ENCODE peak calls at places on chromosomes 6 and 20, in four cellular contexts. Q, O, W and H are unnamed samples.

GRCh38 chr6:146410851-146411595 is 132.6 kb upstream of the RAB32 start:
- DNase-seq in Q (no peak), O (no peak), W (no peak), H (no peak)

GRCh38 chr6:44667668-44668390 is 280.3 kb downstream of the CDC5L start:
- DNase-seq in Q (peak), O (peak), W (peak), H (peak)

GRCh38 chr6:159952289-159953005 is 16.4 kb upstream of the IGF2R start:
- DNase-seq in Q (no peak), O (no peak), W (no peak), H (no peak)

GRCh38 chr6:71544028-71544427 is 255.4 kb downstream of the OGFRL1 start:
- DNase-seq in Q (no peak), O (no peak), W (peak), H (no peak)

GRCh38 chr6:89928604-89929003 is 34.3 kb downstream of the GJA10 start:
- DNase-seq in Q (no peak), O (peak), W (no peak), H (no peak)

GRCh38 chr6:26342106-26342999 is 22.6 kb upstream of the BTN3A2 start:
- DNase-seq in Q (no peak), O (peak), W (peak), H (no peak)

GRCh38 chr20:3663031-3663701 is at the start of gene GFRA4:
- DNase-seq in Q (no peak), O (no peak), W (no peak), H (no peak)

GRCh38 chr6:116170358-116171057 is 44.6 kb upstream of the COL10A1 start:
- DNase-seq in Q (no peak), O (no peak), W (no peak), H (no peak)

GRCh38 chr20:45798935-45799642 is 7.3 kb downstream of the DNTTIP1 start:
- DNase-seq in Q (peak), O (peak), W (peak), H (peak)

GRCh38 chr6:133804263-133804662 is 84.7 kb upstream of the TCF21 start:
- DNase-seq in Q (no peak), O (no peak), W (peak), H (no peak)

GRCh38 chr6:5173862-5174643 is 86.7 kb downstream of the LYRM4 start:
- DNase-seq in Q (peak), O (peak), W (no peak), H (no peak)

GRCh38 chr20:6038256-6038655 is 15.6 kb downstream of the LRRN4 start:
- DNase-seq in Q (no peak), O (no peak), W (no peak), H (no peak)

GRCh38 chr20:49186535-49187329 is 1.4 kb downstream of the STAU1 start:
- DNase-seq in Q (peak), O (peak), W (peak), H (no peak)

GRCh38 chr6:26550250-26550993 is 12.3 kb downstream of the HMGN4 start:
- DNase-seq in Q (peak), O (peak), W (peak), H (peak)

GRCh38 chr6:169253745-169254238 is at the start of gene THBS2:
- DNase-seq in Q (peak), O (no peak), W (peak), H (peak)

GRCh38 chr20:25053207-25054132 is 4.5 kb downstream of the ACSS1 start:
- DNase-seq in Q (peak), O (no peak), W (peak), H (no peak)

GRCh38 chr20:57782631-57783041 is 72.8 kb upstream of the PMEPA1 start:
- DNase-seq in Q (no peak), O (no peak), W (no peak), H (no peak)

GRCh38 chr6:105136433-105137350 is 43.1 kb downstream of the POPDC3 start:
- DNase-seq in Q (peak), O (peak), W (peak), H (peak)

GRCh38 chr20:23366384-23366783 is 4.4 kb downstream of the GZF1 start:
- DNase-seq in Q (no peak), O (no peak), W (no peak), H (no peak)

GRCh38 chr20:49699200-49699992 is 14.3 kb downstream of the B4GALT5 start:
- DNase-seq in Q (no peak), O (peak), W (peak), H (no peak)

GRCh38 chr6:37033819-37034790 is 28.6 kb downstream of the FGD2 start:
- DNase-seq in Q (no peak), O (peak), W (no peak), H (no peak)

GRCh38 chr6:37339911-37340638 is 13.7 kb upstream of the RNF8 start:
- DNase-seq in Q (no peak), O (no peak), W (peak), H (no peak)

GRCh38 chr6:136038531-136038930 is 187.0 kb downstream of the PDE7B start:
- DNase-seq in Q (no peak), O (no peak), W (peak), H (no peak)

GRCh38 chr6:1766663-1767062 is 156.9 kb downstream of the FOXC1 start:
- DNase-seq in Q (no peak), O (no peak), W (peak), H (no peak)

GRCh38 chr6:125477141-125477540 is 175.4 kb upstream of the HDDC2 start:
- DNase-seq in Q (no peak), O (no peak), W (no peak), H (no peak)

GRCh38 chr20:32777177-32777956 is 15.2 kb downstream of the DNMT3B start:
- DNase-seq in Q (no peak), O (no peak), W (no peak), H (no peak)

GRCh38 chr20:59525500-59526241 is 78.7 kb upstream of the PHACTR3 start:
- DNase-seq in Q (peak), O (peak), W (peak), H (peak)

GRCh38 chr20:34510575-34510974 is 5.6 kb upstream of the DYNLRB1 start:
- DNase-seq in Q (no peak), O (no peak), W (no peak), H (no peak)

GRCh38 chr6:144377586-144377985 is 92.5 kb downstream of the UTRN start:
- DNase-seq in Q (no peak), O (peak), W (peak), H (no peak)

GRCh38 chr6:129890701-129891100 is 29.6 kb upstream of the TMEM244 start:
- DNase-seq in Q (no peak), O (peak), W (no peak), H (no peak)

GRCh38 chr20:11443382-11444119 is 474.1 kb upstream of the BTBD3 start:
- DNase-seq in Q (no peak), O (no peak), W (no peak), H (no peak)

DNA sequence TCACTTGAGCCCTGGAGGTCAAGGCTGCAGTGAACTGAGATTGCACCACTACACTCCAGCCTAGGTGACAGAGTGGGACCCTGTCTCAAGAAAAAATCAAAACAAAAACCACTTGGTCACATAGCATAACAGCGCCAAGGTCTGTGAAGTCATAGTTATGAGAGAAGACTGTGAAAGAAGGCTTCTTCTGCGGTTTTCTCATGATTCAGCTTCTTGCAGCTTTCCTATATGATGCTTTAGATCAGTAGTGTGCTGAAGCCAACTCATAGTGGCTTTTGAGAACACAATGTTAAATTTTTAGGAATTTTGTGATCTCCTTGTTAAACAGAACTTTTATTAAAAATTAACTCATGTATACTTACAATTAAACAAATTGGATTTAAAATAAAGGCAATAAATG is 136.2 kb upstream of the GLP1R start:
- DNase-seq in Q (no peak), O (no peak), W (no peak), H (no peak)
- TF ChIP-seq CTCF in Q (no peak), O (no peak), W (no peak), H (no peak)

DNA sequence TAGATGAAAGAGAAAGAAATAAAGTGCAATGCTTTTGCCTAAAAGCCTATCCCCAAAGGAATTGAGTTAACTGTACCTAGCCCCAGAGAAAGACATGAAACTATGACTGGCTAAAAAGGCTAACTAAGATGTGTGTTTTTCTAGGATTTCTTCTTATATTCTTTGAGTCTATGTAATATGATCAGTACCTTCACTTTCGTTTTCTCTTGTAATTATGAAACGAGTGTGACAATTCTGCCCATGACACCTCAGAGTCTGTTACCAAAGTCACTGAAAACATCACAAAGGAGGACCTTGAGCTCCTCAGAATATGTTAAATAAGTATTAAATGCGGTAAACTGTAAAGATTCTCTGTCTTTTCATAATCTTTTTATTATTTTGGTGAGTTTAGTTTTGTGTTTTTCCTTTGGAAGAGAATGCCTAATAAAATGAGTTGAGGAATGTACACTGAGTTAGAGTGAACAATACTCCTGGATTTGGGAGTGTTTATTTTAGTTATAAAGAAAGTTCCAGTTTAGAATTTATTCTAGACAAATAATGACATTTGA is 141.3 kb downstream of the FUT9 start:
- DNase-seq in Q (no peak), O (no peak), W (no peak), H (no peak)
- TF ChIP-seq CTCF in Q (no peak), O (no peak), W (no peak), H (no peak)

GRCh38 chr6:29967379-29968010 is 25.2 kb downstream of the HLA-A start:
- DNase-seq in Q (peak), O (no peak), W (peak), H (no peak)
- TF ChIP-seq CTCF in Q (peak), O (no peak), W (peak), H (no peak)

GRCh38 chr20:37736132-37736531 is 42.3 kb downstream of the CTNNBL1 start:
- DNase-seq in Q (no peak), O (no peak), W (no peak), H (no peak)
- TF ChIP-seq CTCF in Q (no peak), O (no peak), W (no peak), H (no peak)

DNA sequence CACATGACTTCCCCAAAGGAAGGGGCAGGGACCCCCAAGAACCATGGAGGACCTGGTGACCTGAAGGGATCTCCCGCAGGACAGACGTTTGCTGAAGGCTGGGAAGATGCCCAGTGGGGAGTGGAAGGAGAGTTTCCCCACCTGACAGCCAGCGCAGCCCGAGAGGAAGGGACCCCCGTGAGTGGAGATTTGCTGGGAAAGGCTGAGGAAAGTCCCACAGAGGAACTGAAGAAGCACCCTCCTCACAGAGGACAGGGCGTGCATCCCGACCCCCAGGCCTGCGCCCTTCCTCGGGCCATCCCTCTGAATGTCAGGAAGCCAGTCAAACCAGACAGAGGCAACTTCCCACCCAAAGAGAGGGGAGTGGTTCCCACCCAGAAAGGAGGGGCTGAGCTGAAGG is 29.6 kb upstream of the AAR2 start:
- DNase-seq in Q (no peak), O (no peak), W (no peak), H (no peak)
- TF ChIP-seq CTCF in Q (no peak), O (no peak), W (no peak), H (no peak)